ENCODE peak calls at places on chromosomes 12 and 14, in six cellular contexts. D, H, P, R, M and B are unnamed samples.

GRCh38 chr14:61337893-61338292 is 16.5 kb downstream of the PRKCH start:
- DNase-seq in D (no peak), H (no peak), P (no peak), R (no peak), M (no peak), B (no peak)

GRCh38 chr12:125861299-125862281 is 796.4 kb downstream of the AACS start:
- DNase-seq in D (no peak), H (no peak), P (no peak), R (peak), M (peak), B (no peak)

GRCh38 chr12:102539651-102540553 is 59.5 kb upstream of the IGF1 start:
- DNase-seq in D (peak), H (peak), P (no peak), R (no peak), M (no peak), B (no peak)

GRCh38 chr12:88298761-88299242 is 156.7 kb downstream of the TMTC3 start:
- DNase-seq in D (peak), H (peak), P (peak), R (no peak), M (no peak), B (no peak)

GRCh38 chr12:107079172-107080011 is 14.0 kb downstream of the CRY1 start:
- DNase-seq in D (peak), H (peak), P (no peak), R (no peak), M (peak), B (no peak)

GRCh38 chr12:123019841-123020138 is 39.3 kb downstream of the ARL6IP4 start:
- DNase-seq in D (no peak), H (no peak), P (no peak), R (no peak), M (no peak), B (no peak)

GRCh38 chr12:123131879-123132402 is 18.9 kb downstream of the PITPNM2 start:
- DNase-seq in D (no peak), H (no peak), P (no peak), R (no peak), M (no peak), B (no peak)

GRCh38 chr14:34872822-34873590 is 2.2 kb downstream of the BAZ1A start:
- DNase-seq in D (peak), H (peak), P (no peak), R (no peak), M (no peak), B (no peak)

GRCh38 chr12:13701502-13701901 is 279.9 kb downstream of the GRIN2B start:
- DNase-seq in D (no peak), H (no peak), P (no peak), R (no peak), M (no peak), B (no peak)

GRCh38 chr14:58607571-58608317 is 30.0 kb upstream of the DACT1 start:
- DNase-seq in D (no peak), H (peak), P (no peak), R (no peak), M (no peak), B (no peak)

GRCh38 chr14:42222924-42223471 is 616.3 kb downstream of the LRFN5 start:
- DNase-seq in D (peak), H (peak), P (peak), R (no peak), M (no peak), B (no peak)

GRCh38 chr14:53539489-53540126 is 386.5 kb upstream of the DDHD1 start:
- DNase-seq in D (peak), H (peak), P (peak), R (peak), M (peak), B (peak)

GRCh38 chr12:48454675-48455074 is 17.7 kb upstream of the ANP32D start:
- DNase-seq in D (peak), H (peak), P (no peak), R (no peak), M (no peak), B (no peak)

GRCh38 chr14:38135096-38135495 is 72.6 kb upstream of the SSTR1 start:
- DNase-seq in D (no peak), H (no peak), P (no peak), R (no peak), M (no peak), B (no peak)

GRCh38 chr14:51806026-51806590 is 54.3 kb upstream of the GNG2 start:
- DNase-seq in D (no peak), H (no peak), P (no peak), R (peak), M (no peak), B (no peak)

GRCh38 chr14:102655154-102655553 is 62.7 kb downstream of the RCOR1 start:
- DNase-seq in D (peak), H (peak), P (no peak), R (no peak), M (no peak), B (no peak)

GRCh38 chr12:12784911-12785814 is at the start of gene APOLD1:
- DNase-seq in D (no peak), H (no peak), P (no peak), R (no peak), M (no peak), B (no peak)

GRCh38 chr14:91624757-91625156 is 107.1 kb downstream of the CATSPERB start:
- DNase-seq in D (no peak), H (no peak), P (no peak), R (no peak), M (no peak), B (no peak)

GRCh38 chr12:13189254-13189653 is 7.3 kb upstream of the EMP1 start:
- DNase-seq in D (no peak), H (no peak), P (no peak), R (no peak), M (no peak), B (no peak)

GRCh38 chr12:92765871-92766270 is 63.1 kb downstream of the PLEKHG7 start:
- DNase-seq in D (no peak), H (no peak), P (no peak), R (no peak), M (no peak), B (no peak)

GRCh38 chr12:92771011-92771410 is 68.2 kb downstream of the PLEKHG7 start:
- DNase-seq in D (no peak), H (no peak), P (no peak), R (no peak), M (no peak), B (no peak)

GRCh38 chr12:92764820-92765219 is 62.0 kb downstream of the PLEKHG7 start:
- DNase-seq in D (no peak), H (peak), P (no peak), R (no peak), M (no peak), B (no peak)

DNA sequence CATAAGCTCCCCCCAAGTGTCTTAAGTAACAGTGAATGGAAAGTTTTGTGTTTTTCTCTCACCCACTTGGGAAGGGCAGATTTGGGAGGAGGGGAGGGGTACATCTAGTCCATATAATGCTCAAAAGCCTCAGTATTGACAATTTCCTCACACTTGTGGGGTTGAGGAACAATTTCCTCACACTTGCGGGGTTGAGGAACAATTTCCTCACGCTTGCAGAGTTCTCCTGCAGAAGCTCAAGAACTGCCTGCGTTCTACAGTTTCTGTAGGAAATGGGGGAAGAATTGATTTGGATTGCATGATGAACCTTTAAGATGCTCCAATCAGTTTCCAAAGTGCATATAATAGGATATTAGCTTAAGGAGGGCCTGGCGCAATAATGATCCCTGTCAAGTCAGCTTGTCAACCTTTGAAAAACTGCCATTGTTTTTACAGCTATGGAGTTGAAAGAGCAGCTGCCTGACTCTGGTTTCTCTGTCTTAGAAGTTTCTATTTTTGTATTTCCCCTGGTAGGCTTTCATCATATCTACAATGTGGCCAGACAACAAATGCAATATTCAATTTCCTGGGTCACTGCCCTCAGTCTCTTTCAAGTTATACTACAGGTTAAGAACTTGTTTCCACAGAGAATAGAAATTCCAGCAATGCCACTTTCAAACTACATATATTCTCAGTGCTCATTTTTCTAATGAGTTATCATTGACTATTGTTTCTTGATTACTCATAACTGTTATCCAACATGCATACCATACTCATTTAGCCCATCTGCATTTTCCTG is 66.5 kb downstream of the PLEKHG7 start:
- DNase-seq in D (no peak), H (no peak), P (no peak), R (no peak), M (no peak), B (no peak)
- TF ChIP-seq RFX5 in D (no peak), H (no peak), P (no peak), R (no peak), M (no peak), B (no peak)

GRCh38 chr14:100172811-100173210 is 13.4 kb upstream of the DEGS2 start:
- DNase-seq in D (no peak), H (no peak), P (no peak), R (no peak), M (no peak), B (no peak)
- TF ChIP-seq RFX5 in D (no peak), H (no peak), P (no peak), R (no peak), M (no peak), B (no peak)

GRCh38 chr14:63565448-63565847 is 22.3 kb upstream of the PPP2R5E start:
- DNase-seq in D (no peak), H (no peak), P (no peak), R (no peak), M (no peak), B (no peak)
- TF ChIP-seq RFX5 in D (no peak), H (no peak), P (no peak), R (no peak), M (no peak), B (no peak)

GRCh38 chr14:101197595-101198397 is 294.3 kb upstream of the RTL1 start:
- DNase-seq in D (no peak), H (no peak), P (no peak), R (peak), M (no peak), B (no peak)
- TF ChIP-seq RFX5 in D (no peak), H (no peak), P (no peak), R (no peak), M (no peak), B (no peak)

DNA sequence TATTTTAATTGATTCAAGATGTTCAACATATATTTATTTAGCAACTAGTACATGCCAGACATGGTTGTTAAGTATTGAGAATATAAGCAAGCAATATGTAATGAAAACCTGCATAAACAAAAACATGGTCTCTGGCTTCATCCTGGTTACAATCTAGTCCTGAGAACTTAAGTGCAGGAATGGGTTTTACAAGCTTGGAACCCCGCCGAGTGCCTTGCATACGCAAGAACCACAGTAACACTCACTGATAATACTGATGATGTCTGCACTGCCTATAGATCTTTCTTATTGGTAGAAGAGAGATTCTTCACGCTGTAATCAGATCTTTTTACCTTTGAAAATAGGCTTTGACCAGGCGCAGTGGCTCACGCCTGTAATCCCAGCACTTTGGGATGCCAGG is 22.9 kb upstream of the CALM1 start:
- DNase-seq in D (no peak), H (peak), P (no peak), R (peak), M (no peak), B (no peak)
- TF ChIP-seq RFX5 in D (no peak), H (no peak), P (no peak), R (no peak), M (no peak), B (no peak)

GRCh38 chr12:56358836-56359532 is 923 bp downstream of the STAT2 start:
- DNase-seq in D (no peak), H (peak), P (no peak), R (no peak), M (no peak), B (no peak)
- TF ChIP-seq RFX5 in D (no peak), H (no peak), P (no peak), R (no peak), M (no peak), B (no peak)

DNA sequence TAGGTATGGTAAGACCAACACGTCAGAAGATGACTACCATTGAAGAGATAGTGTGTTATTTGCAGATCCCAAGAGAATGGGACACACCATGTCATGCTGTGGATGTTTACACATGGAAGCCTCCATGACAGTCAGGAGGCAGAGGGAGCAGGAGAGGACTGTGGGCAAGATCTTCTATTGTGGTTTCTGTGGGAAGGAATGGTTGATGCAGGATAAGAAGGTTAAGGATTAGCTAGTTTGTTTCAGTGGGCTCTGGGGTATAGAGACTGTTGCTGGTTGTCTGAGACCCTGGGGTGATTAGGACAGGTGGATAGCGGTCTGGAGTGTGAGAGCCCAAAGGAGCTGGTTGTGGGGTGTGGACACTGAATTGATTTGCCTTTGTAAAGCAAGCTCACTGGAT is 23.3 kb downstream of the TAS2R7 start:
- DNase-seq in D (no peak), H (no peak), P (no peak), R (no peak), M (no peak), B (no peak)
- TF ChIP-seq RFX5 in D (no peak), H (no peak), P (no peak), R (no peak), M (no peak), B (no peak)